ENCODE peak calls at places on chromosome 7, in six cellular contexts. F is fibroblast of lung, S is GM06990, Y is A673, Z is tibial nerve, G is neural progenitor cell. E is an unnamed sample. For H3K36me3, the result is how much of the 10 kb centered on the place peaks cover.

GRCh38 chr7:66939325-66939724 is 18.3 kb downstream of the TMEM248 start:
- DNase-seq in F (no peak), G (no peak), Z (no peak), S (no peak), Y (no peak), E (no peak)

GRCh38 chr7:157445956-157446295 is 109.1 kb downstream of the DNAJB6 start:
- DNase-seq in Z (no peak), Y (no peak), F (no peak), G (no peak), S (no peak), E (no peak)

GRCh38 chr7:6424702-6425072 is 23.1 kb downstream of the DAGLB start:
- DNase-seq in S (no peak), F (no peak), Z (no peak), G (no peak), Y (no peak), E (no peak)

GRCh38 chr7:94286111-94286510 is 108.6 kb upstream of the COL1A2 start:
- DNase-seq in Y (no peak), Z (no peak), F (no peak), S (no peak), G (no peak), E (no peak)

GRCh38 chr7:120407015-120407414 is 134.0 kb downstream of the KCND2 start:
- DNase-seq in Z (no peak), Y (no peak), G (no peak), S (no peak), F (no peak), E (no peak)

GRCh38 chr7:130865408-130866236 is 131.6 kb upstream of the KLF14 start:
- DNase-seq in F (no peak), Y (no peak), Z (no peak), S (no peak), G (peak), E (no peak)

GRCh38 chr7:55794527-55794926 is 68.0 kb downstream of the SEPTIN14 start:
- DNase-seq in F (no peak), G (no peak), Y (no peak), Z (no peak), S (no peak), E (no peak)

GRCh38 chr7:80611353-80611752 is 27.1 kb upstream of the CD36 start:
- DNase-seq in G (no peak), Y (no peak), F (no peak), S (no peak), Z (no peak), E (no peak)

GRCh38 chr7:134690614-134691504 is 44.2 kb downstream of the BPGM start:
- DNase-seq in F (no peak), S (no peak), G (no peak), Z (no peak), Y (no peak), E (no peak)

GRCh38 chr7:68371985-68372384 is 1226.3 kb upstream of the AUTS2 start:
- DNase-seq in Z (no peak), F (no peak), Y (peak), G (no peak), S (no peak), E (no peak)

GRCh38 chr7:140518370-140519006 is 39.2 kb upstream of the MKRN1 start:
- DNase-seq in Y (no peak), Z (no peak), F (no peak), S (no peak), G (peak), E (no peak)

GRCh38 chr7:78018541-78019456 is 220.2 kb downstream of the PHTF2 start:
- DNase-seq in F (peak), Z (peak), Y (peak), S (peak), G (peak), E (peak)

GRCh38 chr7:132882714-132883428 is 199.0 kb downstream of the CHCHD3 start:
- DNase-seq in Y (no peak), S (peak), F (no peak), G (no peak), Z (no peak), E (no peak)

GRCh38 chr7:139526578-139527544 is 3.4 kb downstream of the CLEC2L start:
- DNase-seq in F (peak), G (no peak), Z (no peak), S (no peak), Y (no peak), E (no peak)

GRCh38 chr7:100247152-100247757 is 27.5 kb downstream of the PVRIG start:
- DNase-seq in F (peak), G (peak), Y (peak), S (no peak), Z (no peak), E (no peak)

GRCh38 chr7:71784781-71785180 is 627.4 kb downstream of the CALN1 start:
- DNase-seq in G (no peak), S (no peak), F (no peak), Y (no peak), Z (no peak), E (no peak)

GRCh38 chr7:6453737-6454136 is 6.0 kb upstream of the DAGLB start:
- DNase-seq in Y (no peak), S (no peak), G (no peak), F (peak), Z (no peak), E (no peak)

GRCh38 chr7:97871659-97872024 is 566 bp downstream of the ASNS start:
- DNase-seq in F (no peak), Z (no peak), G (peak), Y (no peak), S (no peak), E (peak)

GRCh38 chr7:143447500-143447899 is 4.2 kb downstream of the TAS2R60 start:
- DNase-seq in Y (no peak), Z (no peak), F (no peak), G (peak), S (no peak), E (no peak)

GRCh38 chr7:81882086-81882485 is 112.2 kb upstream of the HGF start:
- DNase-seq in F (no peak), Y (no peak), Z (no peak), S (no peak), G (no peak), E (no peak)

GRCh38 chr7:140707132-140707531 is 10.6 kb downstream of the NDUFB2 start:
- DNase-seq in Y (no peak), S (no peak), F (peak), G (no peak), Z (no peak), E (no peak)

GRCh38 chr7:14394786-14395185 is 405.3 kb upstream of the ETV1 start:
- DNase-seq in G (no peak), Z (no peak), Y (no peak), S (no peak), F (no peak), E (no peak)

GRCh38 chr7:142477079-142477651 is 219.3 kb upstream of the PRSS58 start:
- DNase-seq in F (peak), G (no peak), Y (no peak), Z (no peak), S (no peak), E (no peak)

GRCh38 chr7:135759537-135759936 is 10.9 kb upstream of the FAM180A start:
- DNase-seq in G (no peak), Y (no peak), Z (no peak), F (no peak), S (no peak), E (no peak)

GRCh38 chr7:113404245-113404644 is 285.9 kb upstream of the SMIM30 start:
- DNase-seq in Z (no peak), F (no peak), Y (peak), G (peak), S (no peak), E (no peak)

GRCh38 chr7:95693551-95694333 is 78.6 kb upstream of the DYNC1I1 start:
- DNase-seq in Z (no peak), S (no peak), G (no peak), F (peak), Y (no peak), E (no peak)

GRCh38 chr7:44431091-44431608 is 59.3 kb downstream of the NUDCD3 start:
- DNase-seq in F (no peak), Z (no peak), G (peak), S (peak), Y (no peak), E (no peak)

GRCh38 chr7:151719031-151719894 is 157.7 kb downstream of the PRKAG2 start:
- DNase-seq in Z (no peak), Y (no peak), S (no peak), G (no peak), F (no peak), E (no peak)

GRCh38 chr7:50660040-50660829 is 95.0 kb upstream of the DDC start:
- DNase-seq in Y (no peak), S (no peak), F (no peak), Z (no peak), G (no peak), E (no peak)

GRCh38 chr7:50657912-50658311 is 92.7 kb upstream of the DDC start:
- DNase-seq in Y (no peak), F (no peak), G (no peak), Z (no peak), S (no peak), E (peak)

GRCh38 chr7:50658696-50659095 is 93.5 kb upstream of the DDC start:
- DNase-seq in F (no peak), Z (no peak), G (no peak), S (no peak), Y (no peak), E (no peak)

GRCh38 chr7:50660830-50661175 is 95.6 kb upstream of the DDC start:
- DNase-seq in F (no peak), Y (no peak), Z (no peak), S (no peak), G (no peak), E (no peak)

DNA sequence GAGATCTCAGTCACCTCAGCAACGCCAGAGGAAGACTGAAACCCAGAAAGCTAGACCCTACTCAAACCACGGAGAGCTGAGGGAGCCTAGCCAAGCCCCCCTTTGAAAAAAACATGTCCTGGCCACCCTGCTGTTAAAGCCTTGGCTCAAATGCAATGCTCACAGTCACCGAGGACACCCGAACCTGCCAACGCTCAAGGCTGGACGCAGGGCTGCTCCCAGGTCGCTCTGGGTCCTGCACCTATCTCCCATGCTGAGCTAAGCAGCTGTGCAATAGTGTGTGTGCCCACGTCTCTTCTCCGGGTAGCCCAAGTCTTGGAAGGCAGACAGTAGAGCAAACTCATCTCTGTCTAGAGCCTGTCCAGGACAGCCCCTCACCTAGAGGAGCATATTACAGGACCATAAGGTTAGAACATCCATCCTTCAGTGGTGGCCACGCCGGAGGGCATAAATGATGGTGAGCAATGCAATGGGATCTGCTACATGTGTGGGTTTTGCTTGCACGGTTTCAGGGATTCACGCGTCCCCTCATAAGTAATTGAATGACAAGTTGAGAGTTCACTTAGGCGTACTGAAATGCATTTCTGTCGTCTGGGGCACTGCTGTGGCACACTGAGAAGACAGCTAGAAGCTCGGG is 94.2 kb upstream of the DDC start:
- DNase-seq in Z (no peak), G (no peak), F (no peak), S (no peak), Y (no peak), E (no peak)
- H3K36me3 ChIP-seq in Z (under half), G (under half), F (under half), S (under half), Y (under half), E (under half)

GRCh38 chr7:116542618-116543017 is 17.8 kb downstream of the CAV1 start:
- DNase-seq in Z (no peak), Y (no peak), S (no peak), G (no peak), F (peak), E (no peak)
- H3K36me3 ChIP-seq in Z (under half), Y (half or more), S (under half), G (under half), F (under half), E (under half)

GRCh38 chr7:31091926-31092325 is 39.8 kb downstream of the ADCYAP1R1 start:
- DNase-seq in Z (no peak), F (no peak), S (no peak), Y (no peak), G (peak), E (no peak)
- H3K36me3 ChIP-seq in Z (under half), F (under half), S (under half), Y (under half), G (under half), E (under half)

DNA sequence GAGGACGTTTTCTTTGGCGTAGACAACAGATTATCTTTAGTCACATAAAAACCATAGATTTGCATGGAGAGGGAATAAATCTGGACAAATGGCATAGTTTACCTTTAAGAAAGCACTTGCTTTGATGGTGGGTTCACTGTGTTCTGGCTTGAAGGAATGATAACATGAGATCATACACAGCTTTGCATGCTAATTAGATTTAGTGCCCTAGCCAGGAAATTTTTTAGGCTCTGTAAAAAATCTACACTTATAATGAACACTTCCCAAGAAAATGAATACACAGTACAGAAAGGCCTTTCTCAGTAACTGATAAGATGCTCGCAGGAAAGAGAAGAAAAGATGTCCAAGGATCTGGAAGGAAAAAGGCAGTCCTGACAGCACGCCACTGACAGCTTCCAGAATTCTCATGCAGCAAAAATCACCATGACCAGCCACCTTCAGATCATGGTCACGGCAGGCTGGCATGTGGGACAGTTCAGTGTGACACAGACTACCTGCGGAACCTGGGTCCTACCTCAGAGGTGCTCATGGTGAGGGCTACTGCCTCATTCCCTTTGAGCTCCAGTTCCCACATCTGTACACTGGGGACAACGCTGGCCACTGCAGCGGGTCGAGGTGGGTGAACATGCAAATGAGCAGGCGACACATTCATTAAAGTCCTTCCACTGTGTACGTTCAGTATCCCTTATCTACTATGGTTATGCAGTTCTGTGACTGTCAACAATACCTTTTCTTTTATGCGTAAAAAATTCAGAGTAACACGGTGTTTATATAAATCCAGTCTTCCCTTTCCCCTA is 218.5 kb upstream of the AOAH start:
- DNase-seq in Y (no peak), G (no peak), F (no peak), Z (no peak), S (no peak), E (no peak)
- H3K36me3 ChIP-seq in Y (under half), G (under half), F (under half), Z (under half), S (under half), E (under half)

GRCh38 chr7:732094-732541 is 5.0 kb upstream of the PRKAR1B start:
- DNase-seq in F (peak), Y (no peak), S (no peak), G (no peak), Z (no peak), E (no peak)

GRCh38 chr7:734214-734613 is 7.1 kb upstream of the PRKAR1B start:
- DNase-seq in Y (no peak), G (no peak), S (no peak), F (no peak), Z (no peak), E (no peak)

GRCh38 chr7:731440-732085 is 4.5 kb upstream of the PRKAR1B start:
- DNase-seq in G (no peak), Z (no peak), S (no peak), F (no peak), Y (no peak), E (no peak)

GRCh38 chr7:732556-732955 is 5.5 kb upstream of the PRKAR1B start:
- DNase-seq in G (no peak), Z (no peak), Y (no peak), F (no peak), S (no peak), E (no peak)

GRCh38 chr7:734808-735207 is 7.7 kb upstream of the PRKAR1B start:
- DNase-seq in G (no peak), Y (no peak), Z (no peak), S (no peak), F (no peak), E (no peak)
- H3K36me3 ChIP-seq in G (under half), Y (under half), Z (under half), S (under half), F (under half), E (under half)

GRCh38 chr7:107960306-107960705 is 42.7 kb downstream of the LAMB1 start:
- DNase-seq in Z (no peak), F (peak), Y (no peak), S (no peak), G (no peak), E (no peak)
- H3K36me3 ChIP-seq in Z (under half), F (half or more), Y (half or more), S (under half), G (under half), E (under half)

GRCh38 chr7:74228951-74229900 is 19.4 kb downstream of the LAT2 start:
- DNase-seq in F (no peak), S (no peak), Y (no peak), G (no peak), Z (no peak), E (no peak)
- H3K36me3 ChIP-seq in F (under half), S (under half), Y (under half), G (under half), Z (under half), E (under half)

GRCh38 chr7:25575634-25576033 is 347.3 kb upstream of the NPVF start:
- DNase-seq in S (no peak), Z (no peak), F (no peak), Y (no peak), G (no peak), E (no peak)
- H3K36me3 ChIP-seq in S (under half), Z (under half), F (under half), Y (under half), G (under half), E (under half)

DNA sequence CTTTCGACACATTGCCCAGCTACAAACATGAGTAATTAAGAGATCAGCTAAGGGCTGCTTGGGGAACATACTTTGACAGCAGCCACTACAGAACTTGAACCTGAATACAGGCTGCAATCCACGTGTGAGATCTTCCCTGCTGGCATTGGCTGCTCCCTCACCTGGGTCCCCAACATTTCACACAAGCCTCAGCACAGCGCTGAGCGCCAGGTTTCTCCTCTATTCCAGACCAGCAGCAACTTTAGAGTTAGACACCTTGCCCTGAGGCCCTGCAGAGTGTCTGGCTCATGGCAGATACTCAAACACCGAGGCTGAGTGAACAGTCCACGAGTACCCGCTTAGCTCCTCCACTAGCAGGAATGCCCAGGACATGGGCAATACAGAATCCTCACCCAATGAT is 1.3 kb upstream of the WIPF3 start:
- DNase-seq in F (no peak), Z (no peak), S (no peak), G (no peak), Y (no peak), E (no peak)
- H3K36me3 ChIP-seq in F (under half), Z (under half), S (under half), G (under half), Y (under half), E (under half)

E was measured in tibial artery.